ENCODE peak calls at places on chromosomes 4 and X, in seven cellular contexts. G is transverse colon, J is SK-N-MC, Z is heart right ventricle, N is cardiac fibroblast, A is GM13976, B is natural killer cell. E is an unnamed sample.

GRCh38 chrX:123487674-123488073 is 245.2 kb downstream of the THOC2 start:
- DNase-seq in G (no peak), J (no peak), Z (no peak), N (no peak), A (no peak), B (no peak), E (no peak)

GRCh38 chr4:52126946-52127345 is 75.8 kb downstream of the SPATA18 start:
- DNase-seq in G (no peak), J (no peak), Z (no peak), N (no peak), A (no peak), B (no peak), E (no peak)

GRCh38 chrX:150504399-150505186 is 63.8 kb upstream of the MTM1 start:
- DNase-seq in G (no peak), J (no peak), Z (no peak), N (no peak), A (no peak), B (no peak), E (no peak)

GRCh38 chr4:71553605-71554004 is 214.8 kb downstream of the SLC4A4 start:
- DNase-seq in G (no peak), J (no peak), Z (no peak), N (peak; percentile 58), A (no peak), B (no peak), E (no peak)

GRCh38 chrX:23902419-23902818 is 5.3 kb downstream of the APOO start:
- DNase-seq in G (no peak), J (peak; percentile 59), Z (peak; percentile 8), N (peak; percentile 78), A (peak; percentile 27), B (no peak), E (no peak)

GRCh38 chr4:121256346-121256745 is 92.2 kb upstream of the TNIP3 start:
- DNase-seq in G (no peak), J (peak; percentile 34), Z (no peak), N (peak; percentile 93), A (peak; percentile 72), B (peak; percentile 24), E (no peak)

GRCh38 chrX:48782795-48783194 is 3.6 kb upstream of the GATA1 start:
- DNase-seq in G (no peak), J (no peak), Z (no peak), N (no peak), A (no peak), B (no peak), E (no peak)

GRCh38 chr4:48780867-48781219 is 764 bp upstream of the FRYL start:
- DNase-seq in G (peak; percentile 60), J (no peak), Z (peak; percentile 55), N (peak; percentile 62), A (no peak), B (peak; percentile 17), E (peak; percentile 48)

GRCh38 chrX:155266446-155266845 is 2.2 kb upstream of the RAB39B start:
- DNase-seq in G (no peak), J (no peak), Z (no peak), N (no peak), A (no peak), B (no peak), E (no peak)

GRCh38 chr4:112523008-112523440 is 7.0 kb upstream of the NEUROG2 start:
- DNase-seq in G (peak; percentile 31), J (no peak), Z (no peak), N (peak; percentile 36), A (peak; percentile 68), B (no peak), E (peak; percentile 77)

GRCh38 chrX:131262738-131263679 is 26.1 kb downstream of the IGSF1 start:
- DNase-seq in G (peak; percentile 15), J (no peak), Z (no peak), N (no peak), A (no peak), B (no peak), E (peak; percentile 58)

GRCh38 chr4:3364199-3364598 is 71.4 kb downstream of the RGS12 start:
- DNase-seq in G (no peak), J (no peak), Z (no peak), N (no peak), A (no peak), B (no peak), E (no peak)

GRCh38 chr4:87375719-87376291 is 15.2 kb downstream of the HSD17B11 start:
- DNase-seq in G (no peak), J (no peak), Z (peak; percentile 30), N (peak; percentile 93), A (no peak), B (no peak), E (no peak)

GRCh38 chr4:2637956-2638552 is 101.6 kb downstream of the FAM193A start:
- DNase-seq in G (no peak), J (no peak), Z (no peak), N (no peak), A (no peak), B (no peak), E (no peak)

GRCh38 chr4:121138014-121138413 is 26.1 kb downstream of the TNIP3 start:
- DNase-seq in G (no peak), J (no peak), Z (no peak), N (no peak), A (no peak), B (no peak), E (no peak)

GRCh38 chrX:136295380-136295779 is 5.4 kb upstream of the ADGRG4 start:
- DNase-seq in G (no peak), J (no peak), Z (no peak), N (no peak), A (no peak), B (no peak), E (no peak)

GRCh38 chr4:156294577-156294976 is 340.9 kb upstream of the CTSO start:
- DNase-seq in G (no peak), J (peak; percentile 64), Z (no peak), N (peak; percentile 91), A (no peak), B (no peak), E (no peak)

GRCh38 chr4:186762865-186763264 is 39.2 kb upstream of the FAT1 start:
- DNase-seq in G (no peak), J (no peak), Z (no peak), N (no peak), A (no peak), B (no peak), E (no peak)

GRCh38 chrX:120517936-120518335 is 42.8 kb downstream of the CUL4B start:
- DNase-seq in G (no peak), J (no peak), Z (no peak), N (peak; percentile 59), A (no peak), B (no peak), E (no peak)

GRCh38 chrX:74540635-74541249 is 73.7 kb downstream of the RLIM start:
- DNase-seq in G (no peak), J (no peak), Z (no peak), N (no peak), A (no peak), B (no peak), E (no peak)

GRCh38 chrX:26442340-26442739 is 226.4 kb downstream of the MAGEB5 start:
- DNase-seq in G (no peak), J (no peak), Z (no peak), N (peak; percentile 2), A (no peak), B (no peak), E (no peak)

GRCh38 chr4:164288578-164288977 is 465.4 kb upstream of the SMIM31 start:
- DNase-seq in G (no peak), J (no peak), Z (no peak), N (no peak), A (no peak), B (no peak), E (no peak)

GRCh38 chrX:19673334-19674040 is 158.2 kb upstream of the MAP3K15 start:
- DNase-seq in G (peak; percentile 35), J (no peak), Z (peak; percentile 64), N (peak; percentile 95), A (no peak), B (no peak), E (no peak)

GRCh38 chr4:159401791-159402380 is 299.0 kb downstream of the RAPGEF2 start:
- DNase-seq in G (no peak), J (no peak), Z (no peak), N (peak; percentile 60), A (no peak), B (no peak), E (no peak)

GRCh38 chr4:150578745-150579470 is 3.0 kb upstream of the MAB21L2 start:
- DNase-seq in G (no peak), J (no peak), Z (no peak), N (peak; percentile 20), A (no peak), B (no peak), E (no peak)

GRCh38 chr4:54840992-54841768 is 183.4 kb downstream of the KIT start:
- DNase-seq in G (peak; percentile 9), J (no peak), Z (peak; percentile 26), N (peak; percentile 40), A (no peak), B (no peak), E (no peak)

GRCh38 chrX:48971325-48972213 is at the start of gene KCND1:
- DNase-seq in G (peak; percentile 28), J (peak; percentile 24), Z (peak; percentile 33), N (peak; percentile 79), A (no peak), B (no peak), E (peak; percentile 41)

GRCh38 chr4:8727546-8728510 is 135.3 kb downstream of the CPZ start:
- DNase-seq in G (no peak), J (no peak), Z (no peak), N (no peak), A (no peak), B (peak; percentile 14), E (no peak)

GRCh38 chrX:118455013-118455412 is 40.6 kb upstream of the DOCK11 start:
- DNase-seq in G (no peak), J (no peak), Z (no peak), N (no peak), A (no peak), B (no peak), E (no peak)

GRCh38 chrX:155148724-155149537 is 67.3 kb upstream of the VBP1 start:
- DNase-seq in G (peak; percentile 15), J (no peak), Z (no peak), N (peak; percentile 24), A (peak; percentile 27), B (no peak), E (no peak)

GRCh38 chrX:132384301-132384700 is 104.5 kb downstream of the MBNL3 start:
- DNase-seq in G (no peak), J (no peak), Z (no peak), N (no peak), A (no peak), B (no peak), E (no peak)

GRCh38 chr4:187127456-187127855 is 403.8 kb upstream of the FAT1 start:
- DNase-seq in G (no peak), J (no peak), Z (no peak), N (no peak), A (no peak), B (no peak), E (no peak)

GRCh38 chrX:71103110-71103983 is 3.2 kb downstream of the CXorf65 start:
- DNase-seq in G (peak; percentile 53), J (no peak), Z (no peak), N (no peak), A (peak; percentile 65), B (peak; percentile 64), E (no peak)

GRCh38 chr4:6272863-6273660 is 3.4 kb downstream of the WFS1 start:
- DNase-seq in G (no peak), J (no peak), Z (peak; percentile 31), N (peak; percentile 66), A (no peak), B (no peak), E (no peak)

GRCh38 chr4:166546009-166546408 is 673.0 kb downstream of the TLL1 start:
- DNase-seq in G (no peak), J (no peak), Z (no peak), N (no peak), A (no peak), B (no peak), E (no peak)

E was measured in pancreas.